ENCODE peak calls at places on chromosomes 2 and 18, in eight cellular contexts. U is lower lobe of right lung, W is aorta, H is adrenal gland, K is neural progenitor cell, C is psoas muscle, S is esophagus muscularis mucosa, F is Peyer's patch. Z is an unnamed sample. For H3K36me3, the result is how much of the 10 kb centered on the place peaks cover.

GRCh38 chr18:32920796-32921787 is 148.3 kb upstream of the KLHL14 start:
- DNase-seq in U (no peak), W (no peak), H (peak), K (no peak), C (no peak), S (no peak), F (no peak), Z (no peak)

GRCh38 chr18:34117319-34117718 is 107.4 kb downstream of the NOL4 start:
- DNase-seq in U (no peak), W (no peak), H (no peak), K (peak), C (no peak), S (no peak), F (no peak), Z (no peak)

GRCh38 chr2:19425419-19425818 is 67.0 kb upstream of the OSR1 start:
- DNase-seq in U (no peak), W (no peak), H (no peak), K (no peak), C (no peak), S (no peak), F (no peak), Z (no peak)

GRCh38 chr2:30315391-30316055 is 84.2 kb downstream of the LBH start:
- DNase-seq in U (no peak), W (no peak), H (no peak), K (no peak), C (no peak), S (no peak), F (no peak), Z (no peak)

GRCh38 chr18:44731160-44731865 is 50.6 kb downstream of the SETBP1 start:
- DNase-seq in U (no peak), W (no peak), H (no peak), K (no peak), C (no peak), S (no peak), F (peak), Z (no peak)

GRCh38 chr18:23862071-23862470 is 152.5 kb upstream of the TTC39C start:
- DNase-seq in U (no peak), W (no peak), H (no peak), K (no peak), C (no peak), S (no peak), F (no peak), Z (no peak)

GRCh38 chr18:80109676-80110078 is 615 bp downstream of the ADNP2 start:
- DNase-seq in U (peak), W (peak), H (peak), K (peak), C (peak), S (peak), F (peak), Z (peak)

GRCh38 chr2:157813477-157813876 is 62.7 kb downstream of the ACVR1 start:
- DNase-seq in U (no peak), W (no peak), H (no peak), K (no peak), C (no peak), S (no peak), F (no peak), Z (no peak)

GRCh38 chr2:88753833-88754584 is 62.5 kb downstream of the RPIA start:
- DNase-seq in U (no peak), W (no peak), H (no peak), K (no peak), C (no peak), S (no peak), F (peak), Z (no peak)

GRCh38 chr2:76444732-76445131 is 734.0 kb upstream of the GCFC2 start:
- DNase-seq in U (no peak), W (no peak), H (no peak), K (no peak), C (no peak), S (no peak), F (no peak), Z (no peak)

GRCh38 chr18:79569720-79570119 is 109.9 kb upstream of the CTDP1 start:
- DNase-seq in U (peak), W (peak), H (no peak), K (no peak), C (peak), S (no peak), F (no peak), Z (no peak)

GRCh38 chr2:1556776-1557466 is 143.7 kb downstream of the TPO start:
- DNase-seq in U (no peak), W (peak), H (peak), K (no peak), C (no peak), S (no peak), F (no peak), Z (no peak)

GRCh38 chr2:102392942-102393341 is 30.0 kb upstream of the IL18RAP start:
- DNase-seq in U (no peak), W (no peak), H (no peak), K (no peak), C (no peak), S (no peak), F (no peak), Z (no peak)

GRCh38 chr2:15719566-15720313 is 128.1 kb downstream of the DDX1 start:
- DNase-seq in U (no peak), W (no peak), H (no peak), K (no peak), C (no peak), S (no peak), F (no peak), Z (peak)

GRCh38 chr2:647691-648231 is 29.4 kb downstream of the TMEM18 start:
- DNase-seq in U (no peak), W (no peak), H (no peak), K (no peak), C (no peak), S (peak), F (no peak), Z (no peak)

GRCh38 chr2:230824406-230824978 is 40.2 kb upstream of the ITM2C start:
- DNase-seq in U (no peak), W (no peak), H (peak), K (peak), C (no peak), S (no peak), F (peak), Z (peak)

GRCh38 chr2:218849721-218850120 is 9.9 kb upstream of the WNT6 start:
- DNase-seq in U (no peak), W (peak), H (no peak), K (no peak), C (peak), S (no peak), F (no peak), Z (no peak)

GRCh38 chr2:152466041-152466440 is 131.1 kb downstream of the FMNL2 start:
- DNase-seq in U (no peak), W (no peak), H (peak), K (no peak), C (no peak), S (no peak), F (no peak), Z (no peak)

GRCh38 chr18:6207119-6207518 is 207.6 kb downstream of the L3MBTL4 start:
- DNase-seq in U (no peak), W (no peak), H (no peak), K (no peak), C (no peak), S (no peak), F (no peak), Z (no peak)

GRCh38 chr2:201407265-201407664 is 44.0 kb downstream of the TRAK2 start:
- DNase-seq in U (no peak), W (no peak), H (no peak), K (no peak), C (no peak), S (no peak), F (no peak), Z (no peak)

GRCh38 chr2:120631241-120631640 is 104.4 kb upstream of the GLI2 start:
- DNase-seq in U (no peak), W (no peak), H (no peak), K (no peak), C (no peak), S (no peak), F (no peak), Z (no peak)

GRCh38 chr2:159971365-159972122 is 90.9 kb downstream of the PLA2R1 start:
- DNase-seq in U (no peak), W (no peak), H (no peak), K (no peak), C (no peak), S (no peak), F (no peak), Z (no peak)

GRCh38 chr2:152106464-152106863 is 7.6 kb upstream of the CACNB4 start:
- DNase-seq in U (no peak), W (no peak), H (no peak), K (no peak), C (no peak), S (no peak), F (no peak), Z (no peak)

GRCh38 chr2:151730242-151730975 is 3.9 kb downstream of the NEB start:
- DNase-seq in U (no peak), W (no peak), H (no peak), K (no peak), C (no peak), S (no peak), F (no peak), Z (no peak)

GRCh38 chr2:231764752-231765151 is 16.3 kb downstream of the PDE6D start:
- DNase-seq in U (no peak), W (no peak), H (no peak), K (no peak), C (no peak), S (no peak), F (no peak), Z (no peak)

GRCh38 chr18:55284614-55285013 is 303.4 kb downstream of the TCF4 start:
- DNase-seq in U (no peak), W (no peak), H (no peak), K (no peak), C (no peak), S (no peak), F (no peak), Z (no peak)

GRCh38 chr2:160878622-160879021 is 281.6 kb upstream of the TANK start:
- DNase-seq in U (no peak), W (no peak), H (no peak), K (peak), C (no peak), S (no peak), F (no peak), Z (no peak)

GRCh38 chr2:215361211-215361875 is 49.5 kb downstream of the ATIC start:
- DNase-seq in U (no peak), W (no peak), H (no peak), K (no peak), C (no peak), S (peak), F (no peak), Z (no peak)

GRCh38 chr2:127625146-127625943 is 20.6 kb upstream of the GPR17 start:
- DNase-seq in U (peak), W (peak), H (no peak), K (no peak), C (peak), S (no peak), F (no peak), Z (peak)

GRCh38 chr2:68225119-68225632 is 27.2 kb downstream of the PPP3R1 start:
- DNase-seq in U (no peak), W (no peak), H (peak), K (peak), C (no peak), S (no peak), F (no peak), Z (no peak)

GRCh38 chr2:140274891-140275290 is 1494.7 kb upstream of the NXPH2 start:
- DNase-seq in U (no peak), W (no peak), H (no peak), K (no peak), C (no peak), S (no peak), F (no peak), Z (no peak)

GRCh38 chr2:127454595-127455565 is 36.7 kb downstream of the PROC start:
- DNase-seq in U (no peak), W (no peak), H (no peak), K (peak), C (no peak), S (no peak), F (no peak), Z (no peak)

GRCh38 chr2:125004091-125004800 is 979.2 kb downstream of the CNTNAP5 start:
- DNase-seq in U (no peak), W (no peak), H (no peak), K (no peak), C (no peak), S (no peak), F (no peak), Z (no peak)

GRCh38 chr2:50535971-50536759 is 495.8 kb downstream of the NRXN1 start:
- DNase-seq in U (no peak), W (no peak), H (no peak), K (peak), C (no peak), S (no peak), F (no peak), Z (no peak)

GRCh38 chr2:11430729-11431128 is 35.2 kb downstream of the E2F6 start:
- DNase-seq in U (no peak), W (no peak), H (no peak), K (no peak), C (no peak), S (no peak), F (no peak), Z (no peak)

GRCh38 chr2:135948642-135949355 is 36.6 kb downstream of the DARS1 start:
- DNase-seq in U (no peak), W (no peak), H (no peak), K (no peak), C (no peak), S (no peak), F (no peak), Z (no peak)

GRCh38 chr2:64454316-64455030 is 511 bp downstream of the LGALSL start:
- DNase-seq in U (peak), W (peak), H (peak), K (peak), C (peak), S (no peak), F (peak), Z (peak)

GRCh38 chr2:97720746-97721145 is 7.4 kb downstream of the ZAP70 start:
- DNase-seq in U (no peak), W (no peak), H (no peak), K (no peak), C (no peak), S (no peak), F (no peak), Z (peak)

GRCh38 chr2:97718051-97718882 is 4.9 kb downstream of the ZAP70 start:
- DNase-seq in U (no peak), W (no peak), H (no peak), K (no peak), C (peak), S (no peak), F (peak), Z (no peak)

GRCh38 chr2:97717618-97718005 is 4.2 kb downstream of the ZAP70 start:
- DNase-seq in U (no peak), W (no peak), H (no peak), K (no peak), C (peak), S (no peak), F (no peak), Z (peak)

GRCh38 chr2:97719362-97720155 is 6.2 kb downstream of the ZAP70 start:
- DNase-seq in U (no peak), W (no peak), H (no peak), K (no peak), C (peak), S (no peak), F (no peak), Z (no peak)

GRCh38 chr2:97718942-97719341 is 5.6 kb downstream of the ZAP70 start:
- DNase-seq in U (no peak), W (no peak), H (no peak), K (no peak), C (peak), S (no peak), F (no peak), Z (no peak)
- H3K4me3 ChIP-seq in U (no peak), W (no peak), H (no peak), K (no peak), C (no peak), S (no peak), F (no peak), Z (no peak)

DNA sequence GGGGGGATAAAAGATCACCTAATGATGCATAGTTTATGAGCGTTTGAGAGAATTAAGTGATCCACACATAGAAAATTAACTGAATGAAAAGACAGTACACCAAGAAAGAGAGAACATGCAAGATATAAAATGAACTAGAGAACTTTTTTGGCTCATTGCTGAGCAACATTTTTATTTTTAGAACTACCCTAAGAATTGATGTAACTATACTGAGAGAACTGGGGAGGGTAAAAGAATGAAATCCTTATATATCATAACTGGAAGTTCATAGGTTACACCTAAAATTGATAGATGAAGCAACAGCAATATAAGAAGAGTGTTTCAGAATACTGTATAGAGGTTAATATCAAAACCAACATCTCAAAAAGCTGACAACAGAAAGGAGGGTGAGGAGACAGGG is 55.6 kb downstream of the USP34 start:
- DNase-seq in U (no peak), W (no peak), H (no peak), K (no peak), C (no peak), S (no peak), F (no peak), Z (no peak)
- H3K36me3 ChIP-seq in U (under half), W (under half), H (under half), K (under half), C (under half), S (under half), F (under half), Z (under half)

DNA sequence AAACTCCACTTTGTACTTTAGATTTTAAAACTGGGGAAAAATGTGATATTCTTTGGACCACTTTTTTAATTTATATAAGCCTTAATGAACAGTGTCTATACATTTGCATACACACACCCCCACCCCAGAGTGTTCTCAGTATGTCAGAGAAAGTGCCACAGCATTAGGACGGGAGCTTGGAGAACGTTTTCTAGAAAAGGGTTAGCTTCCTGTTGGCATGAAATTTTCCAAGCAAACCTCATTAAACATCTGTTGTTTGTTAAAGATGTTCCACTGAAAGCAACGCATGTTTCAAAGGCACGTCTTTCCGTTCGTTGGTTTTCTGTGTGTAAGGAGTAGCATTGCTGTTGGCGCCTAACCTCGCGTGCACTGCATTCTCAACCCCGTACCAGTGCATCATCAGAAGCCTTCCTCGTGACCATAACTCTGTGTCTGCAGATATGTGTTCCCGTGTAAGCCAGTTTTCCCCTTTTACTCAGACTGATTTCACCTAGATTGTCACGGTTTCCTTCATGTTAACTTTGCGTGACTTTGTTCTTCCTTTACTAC is 228.5 kb downstream of the ALPK2 start:
- DNase-seq in U (no peak), W (no peak), H (no peak), K (no peak), C (no peak), S (no peak), F (no peak), Z (no peak)
- H3K4me3 ChIP-seq in U (no peak), W (no peak), H (no peak), K (no peak), C (no peak), S (no peak), F (no peak), Z (no peak)

GRCh38 chr2:164624296-164624695 is 3.0 kb upstream of the GRB14 start:
- DNase-seq in U (no peak), W (no peak), H (no peak), K (no peak), C (no peak), S (no peak), F (no peak), Z (peak)
- H3K36me3 ChIP-seq in U (under half), W (under half), H (under half), K (under half), C (under half), S (under half), F (under half), Z (under half)

GRCh38 chr18:9547767-9548166 is 66.6 kb downstream of the PPP4R1 start:
- DNase-seq in U (no peak), W (no peak), H (no peak), K (no peak), C (no peak), S (no peak), F (no peak), Z (no peak)
- H3K4me3 ChIP-seq in U (no peak), W (no peak), H (no peak), K (no peak), C (no peak), S (no peak), F (no peak), Z (no peak)

DNA sequence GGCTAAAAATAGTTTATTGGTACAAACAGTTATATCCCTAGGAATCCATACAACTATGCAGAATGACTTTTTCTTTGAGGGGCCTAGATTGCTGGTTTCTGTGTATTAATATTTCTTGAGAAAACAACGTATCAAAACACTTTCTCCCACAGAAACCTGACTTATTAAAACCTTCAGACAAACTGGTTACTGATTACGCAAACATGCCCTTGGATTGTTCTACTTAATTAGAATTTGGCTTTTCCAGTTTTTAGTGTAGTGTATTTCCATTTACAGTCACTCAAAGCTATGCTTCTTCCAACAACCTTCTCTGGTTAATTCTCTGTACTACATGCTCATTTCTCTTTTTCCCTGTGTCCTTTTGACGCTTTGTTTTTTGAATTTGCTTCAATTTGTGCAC is 20.0 kb downstream of the VAPA start:
- DNase-seq in U (no peak), W (no peak), H (no peak), K (no peak), C (no peak), S (no peak), F (no peak), Z (no peak)
- H3K36me3 ChIP-seq in U (half or more), W (under half), H (under half), K (under half), C (half or more), S (under half), F (half or more), Z (under half)

GRCh38 chr2:197198890-197199289 is 111.7 kb downstream of the ANKRD44 start:
- DNase-seq in U (peak), W (peak), H (peak), K (no peak), C (no peak), S (no peak), F (peak), Z (no peak)
- H3K4me3 ChIP-seq in U (peak), W (no peak), H (peak), K (no peak), C (peak), S (no peak), F (no peak), Z (no peak)

Z was measured in H7.